ENCODE peak calls at places on chromosomes 1 and 21, in five cellular contexts. S is lower lobe of right lung; F is CD8-positive, alpha-beta T cell; A is IMR-90; W is lung. G is an unnamed sample.

GRCh38 chr1:160623860-160624259 is 23.0 kb downstream of the SLAMF1 start:
- DNase-seq in S (no peak), F (no peak), A (no peak), W (no peak), G (no peak)

GRCh38 chr1:245480393-245481120 is 325.8 kb downstream of the KIF26B start:
- DNase-seq in S (no peak), F (no peak), A (no peak), W (no peak), G (no peak)

GRCh38 chr1:205144046-205144720 is 22.4 kb upstream of the RBBP5 start:
- DNase-seq in S (no peak), F (no peak), A (no peak), W (no peak), G (no peak)

GRCh38 chr1:27934818-27935549 is at the start of gene SMPDL3B:
- DNase-seq in S (peak), F (no peak), A (no peak), W (peak), G (no peak)

GRCh38 chr1:87106867-87107266 is 192.4 kb downstream of the HS2ST1 start:
- DNase-seq in S (no peak), F (no peak), A (no peak), W (no peak), G (no peak)

GRCh38 chr1:64864018-64864945 is 102.1 kb downstream of the JAK1 start:
- DNase-seq in S (peak), F (peak), A (no peak), W (peak), G (peak)

GRCh38 chr1:66402194-66402593 is 131.8 kb upstream of the SGIP1 start:
- DNase-seq in S (peak), F (no peak), A (no peak), W (no peak), G (peak)

GRCh38 chr1:6496890-6497214 is 5.4 kb upstream of the PLEKHG5 start:
- DNase-seq in S (no peak), F (no peak), A (no peak), W (no peak), G (no peak)

GRCh38 chr1:31259746-31260145 is 20.1 kb upstream of the NKAIN1 start:
- DNase-seq in S (no peak), F (no peak), A (no peak), W (no peak), G (no peak)

GRCh38 chr21:41369915-41370839 is 8.3 kb downstream of the MX2 start:
- DNase-seq in S (no peak), F (peak), A (no peak), W (no peak), G (no peak)

GRCh38 chr1:36751525-36751924 is 268.8 kb upstream of the CSF3R start:
- DNase-seq in S (no peak), F (no peak), A (no peak), W (no peak), G (no peak)

GRCh38 chr1:157429841-157430240 is 122.5 kb downstream of the FCRL5 start:
- DNase-seq in S (no peak), F (no peak), A (no peak), W (no peak), G (peak)

GRCh38 chr1:47679301-47679751 is 241.5 kb downstream of the FOXD2 start:
- DNase-seq in S (no peak), F (no peak), A (no peak), W (peak), G (peak)

GRCh38 chr1:145716641-145717061 is 2.6 kb upstream of the CD160 start:
- DNase-seq in S (no peak), F (no peak), A (no peak), W (no peak), G (no peak)

GRCh38 chr1:230598745-230599144 is 43.5 kb upstream of the COG2 start:
- DNase-seq in S (no peak), F (no peak), A (no peak), W (no peak), G (no peak)

GRCh38 chr1:104100079-104100478 is 350.4 kb downstream of the AMY1C start:
- DNase-seq in S (no peak), F (no peak), A (no peak), W (no peak), G (no peak)

GRCh38 chr1:179089827-179090482 is 8.1 kb downstream of the TOR3A start:
- DNase-seq in S (no peak), F (no peak), A (no peak), W (no peak), G (no peak)

GRCh38 chr21:43210454-43211084 is 41.8 kb downstream of the CRYAA start:
- DNase-seq in S (no peak), F (no peak), A (no peak), W (no peak), G (no peak)

GRCh38 chr1:233389867-233390266 is 62.3 kb downstream of the MAP3K21 start:
- DNase-seq in S (no peak), F (no peak), A (no peak), W (no peak), G (peak)

GRCh38 chr1:94068831-94069648 is 51.9 kb downstream of the ABCA4 start:
- DNase-seq in S (peak), F (no peak), A (peak), W (peak), G (peak)

DNA sequence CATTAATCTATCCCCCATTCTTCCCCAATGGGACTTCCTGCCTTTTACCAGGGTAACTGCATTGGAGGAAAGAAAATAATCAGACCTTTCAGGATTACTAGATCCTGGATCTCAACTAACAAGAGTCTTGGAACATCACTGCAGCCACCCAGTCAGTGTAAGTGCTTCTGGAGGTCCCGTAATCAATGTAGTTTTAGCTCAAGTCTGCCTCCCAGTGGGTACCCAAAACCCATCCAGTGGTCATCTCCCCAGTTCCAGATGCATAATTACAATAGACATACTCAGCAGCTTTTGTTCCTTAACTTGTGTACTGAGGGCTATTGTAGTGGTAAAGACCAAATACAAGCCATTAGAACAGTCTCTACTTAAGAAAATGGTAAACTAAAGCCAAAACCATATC is 319.1 kb downstream of the GPATCH2 start:
- DNase-seq in S (no peak), F (no peak), A (peak), W (no peak), G (peak)
- TF ChIP-seq CTCF in S (no peak), F (no peak), A (peak), W (no peak), G (peak)

GRCh38 chr1:50976111-50976889 is 6.3 kb downstream of the CDKN2C start:
- DNase-seq in S (no peak), F (no peak), A (no peak), W (no peak), G (no peak)
- H3K4me3 ChIP-seq in S (peak), F (peak), A (peak), W (no peak), G (peak)

GRCh38 chr1:162753001-162753658 is 37.4 kb upstream of the HSD17B7 start:
- DNase-seq in S (no peak), F (no peak), A (no peak), W (no peak), G (peak)
- TF ChIP-seq CTCF in S (no peak), F (no peak), A (no peak), W (no peak), G (peak)

GRCh38 chr1:155485945-155486344 is 76.7 kb downstream of the ASH1L start:
- DNase-seq in S (no peak), F (no peak), A (no peak), W (no peak), G (no peak)
- H3K4me3 ChIP-seq in S (no peak), F (no peak), A (no peak), W (no peak), G (no peak)

GRCh38 chr1:29436386-29436785 is 200.1 kb downstream of the PTPRU start:
- DNase-seq in S (no peak), F (no peak), A (no peak), W (no peak), G (no peak)
- TF ChIP-seq CTCF in S (no peak), F (no peak), A (no peak), W (no peak), G (no peak)

DNA sequence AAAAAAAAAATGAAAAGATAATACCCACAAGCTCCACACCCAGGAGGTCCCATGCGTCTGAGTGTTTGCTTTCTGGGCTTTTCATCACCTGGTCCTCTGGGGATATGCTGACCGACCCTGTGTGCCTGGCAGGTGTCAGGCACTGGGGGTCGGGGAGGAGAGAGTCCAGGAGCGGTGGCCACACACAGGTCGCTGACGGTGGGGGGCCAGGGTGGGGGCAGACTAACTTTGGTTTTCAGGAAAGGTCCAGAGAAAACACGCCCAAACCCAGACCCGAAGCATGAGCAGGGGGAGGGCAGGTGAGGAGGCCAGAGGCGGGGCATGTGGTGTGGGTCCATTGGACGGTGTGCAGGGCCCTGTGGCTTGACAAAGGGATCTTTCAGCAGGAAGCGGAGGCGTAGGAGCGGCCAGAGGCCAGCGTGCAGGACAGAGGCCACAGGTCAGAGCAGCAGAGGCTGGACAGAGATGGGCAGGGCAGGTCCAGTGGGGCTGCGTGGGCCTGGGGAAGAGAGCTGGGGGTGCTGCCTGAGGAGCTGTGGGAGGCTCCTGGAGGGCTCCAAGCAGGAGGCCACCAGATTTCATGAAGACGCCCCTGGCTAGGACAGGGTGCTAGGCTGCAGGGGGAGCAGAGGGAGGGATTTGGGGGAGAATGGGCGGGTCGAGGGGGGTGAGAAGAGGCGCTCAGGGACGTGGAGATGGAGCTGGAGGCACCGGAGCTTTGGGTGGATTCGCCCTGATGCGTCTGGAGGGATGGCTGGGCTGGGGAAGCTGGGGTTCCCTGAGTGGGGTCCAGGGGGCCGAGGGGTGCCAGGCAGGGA is 15.8 kb downstream of the RNF223 start:
- DNase-seq in S (no peak), F (no peak), A (no peak), W (no peak), G (no peak)
- H3K4me3 ChIP-seq in S (no peak), F (no peak), A (peak), W (no peak), G (no peak)

GRCh38 chr1:172322219-172323061 is 98.0 kb upstream of the C1orf105 start:
- DNase-seq in S (peak), F (no peak), A (peak), W (peak), G (peak)
- TF ChIP-seq CTCF in S (no peak), F (no peak), A (no peak), W (no peak), G (no peak)

DNA sequence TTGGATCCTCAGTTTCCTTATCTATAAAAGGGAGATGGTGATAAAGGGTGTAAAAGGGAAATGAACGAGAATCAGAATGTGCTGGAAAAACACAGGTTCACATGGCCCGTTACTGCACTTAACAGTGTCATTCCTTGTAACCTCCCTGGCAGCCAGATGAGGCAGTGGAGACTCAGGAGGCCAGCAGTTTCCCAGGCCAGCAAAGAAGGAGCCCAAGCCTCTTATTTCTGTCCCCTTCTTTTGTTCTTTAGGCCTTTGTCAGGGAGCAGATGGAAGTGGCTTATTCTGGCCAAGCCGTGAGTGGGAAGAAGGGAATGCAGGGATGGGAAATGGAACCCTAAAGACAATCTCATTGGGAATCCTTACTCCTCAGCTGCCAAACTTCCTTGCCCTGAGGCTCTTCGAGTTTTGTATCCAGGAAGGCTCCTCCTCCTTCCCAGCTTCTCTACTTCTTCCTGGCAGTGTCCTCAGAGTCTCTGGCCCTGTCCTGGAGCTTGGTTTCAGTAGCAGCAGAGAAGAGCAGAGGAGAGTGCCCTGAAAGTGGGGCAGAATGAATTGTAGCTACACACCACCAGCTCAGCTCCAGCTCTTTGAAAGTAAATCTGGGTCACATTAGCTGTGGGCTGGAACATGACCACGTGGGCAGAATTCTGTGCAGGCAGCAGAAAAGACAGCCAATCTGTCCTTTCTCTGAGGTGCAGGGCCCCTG is 63.8 kb downstream of the NDUFS5 start:
- DNase-seq in S (no peak), F (no peak), A (no peak), W (no peak), G (peak)
- H3K4me3 ChIP-seq in S (no peak), F (no peak), A (no peak), W (no peak), G (no peak)

GRCh38 chr1:211257831-211258225 is 1.3 kb upstream of the RCOR3 start:
- DNase-seq in S (no peak), F (no peak), A (peak), W (no peak), G (peak)

GRCh38 chr1:211259596-211260126 is 495 bp downstream of the RCOR3 start:
- DNase-seq in S (no peak), F (peak), A (no peak), W (peak), G (peak)

GRCh38 chr1:211260161-211261107 is 1.3 kb downstream of the RCOR3 start:
- DNase-seq in S (peak), F (peak), A (peak), W (peak), G (peak)

GRCh38 chr1:211258310-211258755 is 833 bp upstream of the RCOR3 start:
- DNase-seq in S (peak), F (peak), A (peak), W (peak), G (peak)

GRCh38 chr1:211258756-211259595 is at the start of gene RCOR3:
- DNase-seq in S (peak), F (peak), A (peak), W (peak), G (peak)
- TF ChIP-seq CTCF in S (peak), F (peak), A (peak), W (peak), G (peak)

GRCh38 chr1:207868252-207868768 is 42.6 kb downstream of the CD34 start:
- DNase-seq in S (peak), F (peak), A (no peak), W (peak), G (peak)

GRCh38 chr1:207869859-207870258 is 41.1 kb downstream of the CD34 start:
- DNase-seq in S (no peak), F (no peak), A (no peak), W (no peak), G (no peak)

GRCh38 chr1:207866471-207867135 is 44.3 kb downstream of the CD34 start:
- DNase-seq in S (peak), F (no peak), A (peak), W (peak), G (peak)

GRCh38 chr1:207868769-207869721 is 41.9 kb downstream of the CD34 start:
- DNase-seq in S (peak), F (peak), A (peak), W (peak), G (peak)

DNA sequence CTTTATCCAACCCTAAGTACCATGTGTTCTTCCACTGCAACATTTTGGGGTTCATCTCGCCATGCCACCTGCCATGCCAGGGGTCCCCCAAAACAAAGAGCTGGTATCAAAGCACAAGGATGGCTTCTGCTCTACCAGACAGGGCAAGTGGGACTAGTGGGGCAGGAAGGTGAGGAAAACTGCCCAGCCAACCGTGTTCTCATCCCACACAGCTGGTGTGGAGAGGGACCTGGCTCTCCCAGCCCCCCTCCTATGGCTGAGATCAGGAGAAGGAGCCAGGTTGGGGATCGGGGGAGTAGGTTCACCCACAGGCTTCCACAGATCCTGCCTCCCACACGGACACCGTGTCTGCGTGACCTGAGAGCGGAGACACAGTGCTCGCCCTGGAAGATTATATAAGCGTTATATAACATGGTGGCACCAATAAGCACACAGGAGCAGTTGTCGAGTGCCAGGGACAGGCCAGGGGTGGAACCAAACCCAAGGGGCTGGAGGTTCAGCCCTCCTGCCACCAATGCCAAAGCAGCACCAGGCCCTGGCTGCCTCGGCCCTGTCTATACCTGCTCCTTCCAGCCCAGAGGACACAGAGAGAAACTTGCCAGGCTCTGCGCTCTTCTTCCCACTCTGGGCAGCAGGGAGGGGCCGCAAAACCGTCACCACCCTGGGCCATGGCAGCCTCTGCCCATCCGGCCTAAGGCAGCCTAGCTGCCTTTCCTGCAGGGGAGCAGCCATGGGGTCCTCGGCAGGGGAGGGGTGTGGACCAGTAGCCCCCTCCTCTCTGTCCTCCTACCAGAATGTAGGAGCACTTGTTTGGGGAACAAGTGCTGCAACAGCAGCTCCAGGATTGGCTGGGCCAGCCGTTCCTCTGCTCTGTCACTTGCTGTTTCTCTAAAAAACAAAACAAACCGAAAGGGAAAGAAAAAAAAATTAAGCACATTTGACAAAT is 43.5 kb downstream of the CD34 start:
- DNase-seq in S (peak), F (no peak), A (no peak), W (peak), G (no peak)
- H3K4me3 ChIP-seq in S (peak), F (peak), A (peak), W (peak), G (peak)

G was measured in choroid plexus epithelial cell.